ENCODE peak calls at places on chromosome 17, in six cellular contexts. F, X, R, A, B and T are unnamed samples.

GRCh38 chr17:31425646-31426045 is 34.2 kb downstream of the RAB11FIP4 start:
- DNase-seq in F (no peak), X (no peak), R (no peak), A (no peak), B (no peak), T (no peak)

GRCh38 chr17:70564006-70564620 is 394.8 kb downstream of the KCNJ2 start:
- DNase-seq in F (no peak), X (peak; percentile 61), R (no peak), A (no peak), B (peak; percentile 57), T (no peak)

GRCh38 chr17:273994-274832 is 78.4 kb downstream of the RPH3AL start:
- DNase-seq in F (no peak), X (no peak), R (no peak), A (no peak), B (no peak), T (no peak)

GRCh38 chr17:78903101-78903779 is at the start of gene CEP295NL:
- DNase-seq in F (no peak), X (peak; percentile 63), R (peak; percentile 73), A (no peak), B (peak; percentile 55), T (peak; percentile 80)

GRCh38 chr17:42596386-42596785 is 12.8 kb downstream of the RETREG3 start:
- DNase-seq in F (no peak), X (no peak), R (no peak), A (no peak), B (no peak), T (peak; percentile 80)

GRCh38 chr17:70172921-70173320 is 3.6 kb downstream of the KCNJ2 start:
- DNase-seq in F (no peak), X (no peak), R (no peak), A (no peak), B (no peak), T (no peak)

GRCh38 chr17:58224315-58224714 is 5.3 kb upstream of the MKS1 start:
- DNase-seq in F (no peak), X (peak; percentile 46), R (no peak), A (no peak), B (peak; percentile 36), T (no peak)

GRCh38 chr17:75288784-75289121 is 480 bp downstream of the SLC25A19 start:
- DNase-seq in F (no peak), X (no peak), R (no peak), A (peak; percentile 67), B (no peak), T (peak; percentile 48)

GRCh38 chr17:4572131-4572530 is 11.8 kb upstream of the GGT6 start:
- DNase-seq in F (no peak), X (no peak), R (no peak), A (no peak), B (no peak), T (no peak)

GRCh38 chr17:7856081-7856791 is 1.1 kb downstream of the NAA38 start:
- DNase-seq in F (no peak), X (no peak), R (peak; percentile 56), A (peak; percentile 42), B (no peak), T (no peak)

GRCh38 chr17:1629647-1630310 is 1.1 kb upstream of the SLC43A2 start:
- DNase-seq in F (no peak), X (peak; percentile 33), R (no peak), A (peak; percentile 86), B (no peak), T (peak; percentile 52)

GRCh38 chr17:59436900-59437299 is 105.4 kb downstream of the YPEL2 start:
- DNase-seq in F (no peak), X (no peak), R (no peak), A (no peak), B (no peak), T (no peak)

GRCh38 chr17:78378225-78379133 is at the start of gene PGS1:
- DNase-seq in F (no peak), X (peak; percentile 67), R (peak; percentile 58), A (peak; percentile 82), B (peak; percentile 81), T (peak; percentile 57)

GRCh38 chr17:29042679-29043538 is at the start of gene PIPOX:
- DNase-seq in F (peak; percentile 94), X (peak; percentile 15), R (peak; percentile 63), A (peak; percentile 96), B (peak; percentile 31), T (no peak)

GRCh38 chr17:74750327-74751069 is 2.1 kb downstream of the NHERF1 start:
- DNase-seq in F (no peak), X (no peak), R (no peak), A (no peak), B (no peak), T (no peak)

GRCh38 chr17:63291243-63291642 is 154.9 kb downstream of the CYB561 start:
- DNase-seq in F (no peak), X (no peak), R (no peak), A (no peak), B (no peak), T (no peak)

GRCh38 chr17:41860254-41860931 is 4.8 kb downstream of the KLHL11 start:
- DNase-seq in F (no peak), X (no peak), R (no peak), A (no peak), B (no peak), T (no peak)

GRCh38 chr17:76173474-76173873 is 32.4 kb upstream of the FOXJ1 start:
- DNase-seq in F (no peak), X (no peak), R (no peak), A (no peak), B (no peak), T (no peak)

GRCh38 chr17:60321336-60322055 is 70.4 kb downstream of the USP32 start:
- DNase-seq in F (no peak), X (no peak), R (no peak), A (no peak), B (no peak), T (no peak)

GRCh38 chr17:8940866-8941471 is 24.5 kb downstream of the PIK3R5 start:
- DNase-seq in F (no peak), X (no peak), R (no peak), A (peak; percentile 30), B (no peak), T (no peak)

GRCh38 chr17:43367588-43368242 is 31.1 kb upstream of the ARL4D start:
- DNase-seq in F (no peak), X (peak; percentile 97), R (peak; percentile 79), A (peak; percentile 62), B (peak; percentile 100), T (peak; percentile 94)

GRCh38 chr17:82752371-82753200 is 721 bp downstream of the TBCD start:
- DNase-seq in F (no peak), X (no peak), R (no peak), A (no peak), B (peak; percentile 65), T (no peak)

GRCh38 chr17:40463122-40463550 is 19.9 kb downstream of the IGFBP4 start:
- DNase-seq in F (no peak), X (no peak), R (no peak), A (no peak), B (no peak), T (no peak)

GRCh38 chr17:21282231-21282630 is 2.3 kb upstream of the MAP2K3 start:
- DNase-seq in F (no peak), X (peak; percentile 98), R (no peak), A (no peak), B (peak; percentile 98), T (peak; percentile 84)

GRCh38 chr17:45345554-45346254 is 28.9 kb upstream of the MAP3K14 start:
- DNase-seq in F (no peak), X (peak; percentile 88), R (no peak), A (no peak), B (peak; percentile 69), T (no peak)

GRCh38 chr17:32142857-32143524 is 689 bp downstream of the RHOT1 start:
- DNase-seq in F (no peak), X (peak; percentile 76), R (peak; percentile 39), A (peak; percentile 87), B (peak; percentile 56), T (peak; percentile 52)

GRCh38 chr17:17146791-17147406 is 59.2 kb downstream of the PLD6 start:
- DNase-seq in F (no peak), X (no peak), R (no peak), A (peak; percentile 88), B (no peak), T (peak; percentile 40)

GRCh38 chr17:77365584-77366186 is 224.9 kb downstream of the SEC14L1 start:
- DNase-seq in F (no peak), X (peak; percentile 93), R (no peak), A (no peak), B (peak; percentile 92), T (no peak)

DNA sequence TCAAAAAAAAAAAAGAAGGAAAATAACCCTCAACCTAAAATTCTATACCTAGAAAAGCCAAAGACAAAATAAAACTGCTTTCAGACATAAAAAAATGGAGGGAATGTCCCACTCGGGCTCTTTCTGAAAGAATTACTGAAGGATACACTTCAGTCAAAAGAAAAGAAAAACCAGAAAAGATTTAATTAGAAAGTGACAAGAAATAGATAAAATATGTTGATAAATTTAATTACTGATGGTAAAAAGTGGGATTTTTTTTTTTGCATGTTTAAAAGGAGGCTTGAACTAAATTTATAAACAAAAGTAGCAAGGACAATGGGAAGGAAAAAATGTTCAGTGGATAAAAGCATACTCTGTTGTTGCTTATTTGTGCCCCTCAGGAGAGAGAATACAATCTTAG is 89.1 kb downstream of the OR1D5 start:
- DNase-seq in F (no peak), X (no peak), R (no peak), A (no peak), B (no peak), T (no peak)
- H3K14ac ChIP-seq in F (no peak overlapping the region), X (no peak overlapping the region), R (no peak overlapping the region), A (no peak overlapping the region), B (no peak overlapping the region), T (no peak overlapping the region)

GRCh38 chr17:50829336-50829735 is 6.0 kb upstream of the WFIKKN2 start:
- DNase-seq in F (no peak), X (no peak), R (no peak), A (peak; percentile 50), B (no peak), T (no peak)
- H2AK5ac ChIP-seq in F (no peak overlapping the region), X (no peak overlapping the region), R (no peak overlapping the region), A (no peak overlapping the region), B (no peak overlapping the region), T (no peak overlapping the region)

GRCh38 chr17:61947367-61948078 is 19.7 kb upstream of the INTS2 start:
- DNase-seq in F (no peak), X (no peak), R (no peak), A (no peak), B (no peak), T (no peak)
- H3K14ac ChIP-seq in F (no peak overlapping the region), X (no peak overlapping the region), R (no peak overlapping the region), A (no peak overlapping the region), B (no peak overlapping the region), T (no peak overlapping the region)

GRCh38 chr17:50275279-50275678 is 1.0 kb downstream of the TMEM92 start:
- DNase-seq in F (no peak), X (no peak), R (no peak), A (peak; percentile 30), B (no peak), T (no peak)

GRCh38 chr17:50273654-50274040 is 619 bp upstream of the TMEM92 start:
- DNase-seq in F (no peak), X (no peak), R (no peak), A (no peak), B (no peak), T (no peak)

GRCh38 chr17:50274142-50274944 is at the start of gene TMEM92:
- DNase-seq in F (peak; percentile 69), X (no peak), R (peak; percentile 46), A (peak; percentile 98), B (no peak), T (no peak)

GRCh38 chr17:50276588-50277356 is 2.5 kb downstream of the TMEM92 start:
- DNase-seq in F (no peak), X (no peak), R (no peak), A (peak; percentile 43), B (no peak), T (no peak)

DNA sequence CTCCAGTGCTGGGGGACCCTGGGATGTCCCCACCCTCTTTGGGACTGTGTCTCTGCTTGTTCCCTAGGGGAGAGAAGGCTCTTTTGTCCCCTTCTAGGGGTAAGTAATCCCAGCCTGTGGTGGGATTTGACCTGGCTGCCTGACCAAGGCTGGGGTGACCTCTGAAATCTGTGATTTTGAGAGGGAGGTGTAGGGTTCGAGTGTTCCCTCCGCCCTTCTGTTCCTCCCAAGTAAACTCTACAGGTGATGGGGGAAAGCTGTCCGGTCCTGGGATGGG is 617 bp downstream of the TMEM92 start:
- DNase-seq in F (no peak), X (no peak), R (no peak), A (no peak), B (no peak), T (no peak)
- H2AK5ac ChIP-seq in F (peak overlapping the region; percentile 44), X (peak overlapping the region; percentile 62), R (peak overlapping the region; percentile 87), A (no peak overlapping the region), B (peak overlapping the region; percentile 54), T (peak overlapping the region; percentile 24)